ENCODE peak calls at places on chromosomes 6 and 20, in four cellular contexts. One of them, this sample, is unnamed.

GRCh38 chr6:111973897-111974639 is 79.8 kb upstream of the CCN6 start:
- DNase-seq in upper lobe of right lung: no peak
- DNase-seq in NCI-H510A: no peak
- DNase-seq in left ventricle myocardium superior: no peak
- DNase-seq in this sample: no peak

GRCh38 chr20:46674253-46675083 is 14.8 kb downstream of the TP53RK start:
- DNase-seq in upper lobe of right lung: no peak
- DNase-seq in NCI-H510A: no peak
- DNase-seq in left ventricle myocardium superior: no peak
- DNase-seq in this sample: no peak

GRCh38 chr6:36676142-36677058 is 2.1 kb upstream of the CDKN1A start:
- DNase-seq in upper lobe of right lung: no peak
- DNase-seq in NCI-H510A: peak
- DNase-seq in left ventricle myocardium superior: no peak
- DNase-seq in this sample: no peak

GRCh38 chr20:13111249-13111911 is 102.6 kb downstream of the SPTLC3 start:
- DNase-seq in upper lobe of right lung: no peak
- DNase-seq in NCI-H510A: peak
- DNase-seq in left ventricle myocardium superior: no peak
- DNase-seq in this sample: no peak

GRCh38 chr6:162621246-162621645 is 106.3 kb downstream of the PRKN start:
- DNase-seq in upper lobe of right lung: no peak
- DNase-seq in NCI-H510A: no peak
- DNase-seq in left ventricle myocardium superior: no peak
- DNase-seq in this sample: no peak

GRCh38 chr6:2791124-2792050 is 26.2 kb downstream of the WRNIP1 start:
- DNase-seq in upper lobe of right lung: no peak
- DNase-seq in NCI-H510A: peak
- DNase-seq in left ventricle myocardium superior: peak
- DNase-seq in this sample: no peak

GRCh38 chr6:126337323-126337722 is 2.6 kb upstream of the CENPW start:
- DNase-seq in upper lobe of right lung: no peak
- DNase-seq in NCI-H510A: no peak
- DNase-seq in left ventricle myocardium superior: no peak
- DNase-seq in this sample: no peak

GRCh38 chr20:571754-572331 is 28.3 kb upstream of the CSNK2A1 start:
- DNase-seq in upper lobe of right lung: peak
- DNase-seq in NCI-H510A: no peak
- DNase-seq in left ventricle myocardium superior: peak
- DNase-seq in this sample: no peak

GRCh38 chr20:58081842-58082241 is 146.6 kb downstream of the ANKRD60 start:
- DNase-seq in upper lobe of right lung: no peak
- DNase-seq in NCI-H510A: no peak
- DNase-seq in left ventricle myocardium superior: no peak
- DNase-seq in this sample: no peak

GRCh38 chr6:137363805-137364138 is 130.4 kb downstream of the OLIG3 start:
- DNase-seq in upper lobe of right lung: no peak
- DNase-seq in NCI-H510A: no peak
- DNase-seq in left ventricle myocardium superior: no peak
- DNase-seq in this sample: no peak

GRCh38 chr6:43970913-43971775 is 156.1 kb downstream of the MRPL14 start:
- DNase-seq in upper lobe of right lung: peak
- DNase-seq in NCI-H510A: no peak
- DNase-seq in left ventricle myocardium superior: no peak
- DNase-seq in this sample: no peak

GRCh38 chr6:88119769-88120168 is 46.4 kb downstream of the CNR1 start:
- DNase-seq in upper lobe of right lung: no peak
- DNase-seq in NCI-H510A: no peak
- DNase-seq in left ventricle myocardium superior: no peak
- DNase-seq in this sample: no peak

GRCh38 chr6:169453221-169453620 is 199.6 kb upstream of the THBS2 start:
- DNase-seq in upper lobe of right lung: no peak
- DNase-seq in NCI-H510A: no peak
- DNase-seq in left ventricle myocardium superior: no peak
- DNase-seq in this sample: no peak

GRCh38 chr6:80091506-80091905 is 15.0 kb upstream of the BCKDHB start:
- DNase-seq in upper lobe of right lung: no peak
- DNase-seq in NCI-H510A: no peak
- DNase-seq in left ventricle myocardium superior: no peak
- DNase-seq in this sample: no peak

GRCh38 chr6:146878564-146879343 is 280.0 kb downstream of the ADGB start:
- DNase-seq in upper lobe of right lung: no peak
- DNase-seq in NCI-H510A: no peak
- DNase-seq in left ventricle myocardium superior: no peak
- DNase-seq in this sample: no peak

GRCh38 chr6:11315743-11316437 is 83.4 kb upstream of the NEDD9 start:
- DNase-seq in upper lobe of right lung: no peak
- DNase-seq in NCI-H510A: no peak
- DNase-seq in left ventricle myocardium superior: no peak
- DNase-seq in this sample: no peak

GRCh38 chr20:49228676-49229075 is 9.5 kb downstream of the DDX27 start:
- DNase-seq in upper lobe of right lung: no peak
- DNase-seq in NCI-H510A: peak
- DNase-seq in left ventricle myocardium superior: no peak
- DNase-seq in this sample: no peak

GRCh38 chr20:35490736-35491181 is 35.4 kb downstream of the CEP250 start:
- DNase-seq in upper lobe of right lung: no peak
- DNase-seq in NCI-H510A: no peak
- DNase-seq in left ventricle myocardium superior: no peak
- DNase-seq in this sample: peak

GRCh38 chr20:37309290-37309689 is 19.8 kb downstream of the MANBAL start:
- DNase-seq in upper lobe of right lung: no peak
- DNase-seq in NCI-H510A: no peak
- DNase-seq in left ventricle myocardium superior: no peak
- DNase-seq in this sample: no peak

GRCh38 chr6:139754898-139755754 is 380.7 kb upstream of the CITED2 start:
- DNase-seq in upper lobe of right lung: no peak
- DNase-seq in NCI-H510A: no peak
- DNase-seq in left ventricle myocardium superior: no peak
- DNase-seq in this sample: no peak

GRCh38 chr6:5446362-5447075 is 185.2 kb downstream of the FARS2 start:
- DNase-seq in upper lobe of right lung: no peak
- DNase-seq in NCI-H510A: no peak
- DNase-seq in left ventricle myocardium superior: no peak
- DNase-seq in this sample: no peak

GRCh38 chr20:17721802-17722486 is 22.2 kb downstream of the BANF2 start:
- DNase-seq in upper lobe of right lung: no peak
- DNase-seq in NCI-H510A: no peak
- DNase-seq in left ventricle myocardium superior: no peak
- DNase-seq in this sample: no peak

GRCh38 chr6:80676386-80676785 is 569.9 kb downstream of the BCKDHB start:
- DNase-seq in upper lobe of right lung: no peak
- DNase-seq in NCI-H510A: no peak
- DNase-seq in left ventricle myocardium superior: no peak
- DNase-seq in this sample: no peak

GRCh38 chr6:28771401-28772267 is 152.2 kb downstream of the TRIM27 start:
- DNase-seq in upper lobe of right lung: no peak
- DNase-seq in NCI-H510A: no peak
- DNase-seq in left ventricle myocardium superior: no peak
- DNase-seq in this sample: no peak

GRCh38 chr6:10528170-10528981 is 7.2 kb downstream of the GCNT2 start:
- DNase-seq in upper lobe of right lung: no peak
- DNase-seq in NCI-H510A: no peak
- DNase-seq in left ventricle myocardium superior: no peak
- DNase-seq in this sample: no peak

GRCh38 chr6:112189494-112189893 is 64.9 kb downstream of the LAMA4 start:
- DNase-seq in upper lobe of right lung: no peak
- DNase-seq in NCI-H510A: no peak
- DNase-seq in left ventricle myocardium superior: no peak
- DNase-seq in this sample: no peak

GRCh38 chr20:63568170-63568981 is 5.7 kb downstream of the HELZ2 start:
- DNase-seq in upper lobe of right lung: no peak
- DNase-seq in NCI-H510A: no peak
- DNase-seq in left ventricle myocardium superior: no peak
- DNase-seq in this sample: no peak

GRCh38 chr6:159720708-159721107 is 6.6 kb upstream of the WTAP start:
- DNase-seq in upper lobe of right lung: no peak
- DNase-seq in NCI-H510A: no peak
- DNase-seq in left ventricle myocardium superior: no peak
- DNase-seq in this sample: no peak

GRCh38 chr6:160781298-160781697 is 79.3 kb downstream of the PLG start:
- DNase-seq in upper lobe of right lung: no peak
- DNase-seq in NCI-H510A: no peak
- DNase-seq in left ventricle myocardium superior: no peak
- DNase-seq in this sample: no peak

GRCh38 chr6:87772597-87773530 is 70.8 kb upstream of the AKIRIN2 start:
- DNase-seq in upper lobe of right lung: no peak
- DNase-seq in NCI-H510A: no peak
- DNase-seq in left ventricle myocardium superior: no peak
- DNase-seq in this sample: no peak

GRCh38 chr6:163572612-163573011 is 158.1 kb downstream of the QKI start:
- DNase-seq in upper lobe of right lung: no peak
- DNase-seq in NCI-H510A: no peak
- DNase-seq in left ventricle myocardium superior: no peak
- DNase-seq in this sample: no peak

GRCh38 chr20:19045366-19045765 is 167.1 kb upstream of the SLC24A3 start:
- DNase-seq in upper lobe of right lung: no peak
- DNase-seq in NCI-H510A: no peak
- DNase-seq in left ventricle myocardium superior: no peak
- DNase-seq in this sample: no peak

GRCh38 chr6:113018351-113019151 is 671.4 kb downstream of the RFPL4B start:
- DNase-seq in upper lobe of right lung: no peak
- DNase-seq in NCI-H510A: no peak
- DNase-seq in left ventricle myocardium superior: no peak
- DNase-seq in this sample: no peak

GRCh38 chr6:34068462-34069044 is 77.3 kb downstream of the GRM4 start:
- DNase-seq in upper lobe of right lung: no peak
- DNase-seq in NCI-H510A: peak
- DNase-seq in left ventricle myocardium superior: no peak
- DNase-seq in this sample: no peak

GRCh38 chr20:1324598-1325172 is 4.3 kb downstream of the SDCBP2 start:
- DNase-seq in upper lobe of right lung: no peak
- DNase-seq in NCI-H510A: no peak
- DNase-seq in left ventricle myocardium superior: no peak
- DNase-seq in this sample: no peak

GRCh38 chr6:126380072-126380583 is 40.2 kb downstream of the CENPW start:
- DNase-seq in upper lobe of right lung: no peak
- DNase-seq in NCI-H510A: no peak
- DNase-seq in left ventricle myocardium superior: no peak
- DNase-seq in this sample: no peak

GRCh38 chr20:44526129-44526528 is 4.3 kb upstream of the SERINC3 start:
- DNase-seq in upper lobe of right lung: no peak
- DNase-seq in NCI-H510A: no peak
- DNase-seq in left ventricle myocardium superior: no peak
- DNase-seq in this sample: no peak

This sample was measured in caudate nucleus.